ENCODE peak calls at places on chromosome 21, in nine cellular contexts. G, D, X, J, C, S, A, V and K are unnamed samples.

GRCh38 chr21:46110499-46111192 is 12.7 kb downstream of the COL6A2 start:
- DNase-seq in G (peak), D (no peak), X (peak), J (peak), C (peak), S (peak), A (peak), V (no peak), K (peak)

GRCh38 chr21:38291875-38292274 is 35.1 kb downstream of the KCNJ15 start:
- DNase-seq in G (no peak), D (no peak), X (no peak), J (no peak), C (no peak), S (no peak), A (no peak), V (no peak), K (no peak)

GRCh38 chr21:27817902-27818623 is 851.2 kb upstream of the ADAMTS5 start:
- DNase-seq in G (no peak), D (no peak), X (no peak), J (no peak), C (no peak), S (no peak), A (no peak), V (no peak), K (no peak)

GRCh38 chr21:44092201-44092600 is 15.0 kb upstream of the PWP2 start:
- DNase-seq in G (no peak), D (no peak), X (no peak), J (peak), C (no peak), S (no peak), A (peak), V (no peak), K (no peak)

GRCh38 chr21:45900034-45900868 is 81.3 kb upstream of the COL6A1 start:
- DNase-seq in G (no peak), D (no peak), X (no peak), J (no peak), C (no peak), S (no peak), A (peak), V (no peak), K (no peak)

GRCh38 chr21:36635991-36636390 is 62.9 kb upstream of the SIM2 start:
- DNase-seq in G (no peak), D (no peak), X (no peak), J (no peak), C (no peak), S (no peak), A (no peak), V (no peak), K (no peak)

GRCh38 chr21:46393451-46393940 is 65.2 kb upstream of the DIP2A start:
- DNase-seq in G (no peak), D (no peak), X (peak), J (no peak), C (no peak), S (no peak), A (no peak), V (no peak), K (no peak)

GRCh38 chr21:16840549-16840948 is 672.3 kb upstream of the CXADR start:
- DNase-seq in G (no peak), D (no peak), X (no peak), J (no peak), C (no peak), S (no peak), A (no peak), V (no peak), K (no peak)

GRCh38 chr21:14693997-14694396 is 147.9 kb upstream of the SAMSN1 start:
- DNase-seq in G (no peak), D (no peak), X (peak), J (no peak), C (no peak), S (no peak), A (no peak), V (no peak), K (no peak)

GRCh38 chr21:36539434-36540150 is 59.7 kb upstream of the CLDN14 start:
- DNase-seq in G (no peak), D (no peak), X (no peak), J (no peak), C (no peak), S (no peak), A (no peak), V (no peak), K (no peak)

GRCh38 chr21:44537930-44538911 is 1.8 kb downstream of the KRTAP10-1 start:
- DNase-seq in G (peak), D (no peak), X (no peak), J (peak), C (no peak), S (peak), A (no peak), V (no peak), K (no peak)

GRCh38 chr21:46171585-46171984 is 12.7 kb downstream of the SPATC1L start:
- DNase-seq in G (no peak), D (no peak), X (no peak), J (no peak), C (no peak), S (no peak), A (peak), V (no peak), K (no peak)

GRCh38 chr21:31444061-31444460 is 100.0 kb upstream of the TIAM1 start:
- DNase-seq in G (no peak), D (no peak), X (no peak), J (no peak), C (no peak), S (no peak), A (no peak), V (no peak), K (no peak)

GRCh38 chr21:14479387-14479786 is 66.7 kb downstream of the SAMSN1 start:
- DNase-seq in G (no peak), D (no peak), X (no peak), J (no peak), C (no peak), S (no peak), A (no peak), V (no peak), K (no peak)

GRCh38 chr21:45041351-45041805 is 33.0 kb upstream of the ADARB1 start:
- DNase-seq in G (peak), D (no peak), X (no peak), J (peak), C (no peak), S (peak), A (peak), V (no peak), K (no peak)

GRCh38 chr21:44695176-44695575 is 1.8 kb upstream of the KRTAP10-12 start:
- DNase-seq in G (no peak), D (no peak), X (no peak), J (no peak), C (no peak), S (no peak), A (no peak), V (no peak), K (no peak)

GRCh38 chr21:14064296-14064645 is 146.5 kb downstream of the LIPI start:
- DNase-seq in G (no peak), D (no peak), X (no peak), J (no peak), C (no peak), S (no peak), A (peak), V (no peak), K (no peak)

GRCh38 chr21:46503922-46504539 is 45.3 kb downstream of the DIP2A start:
- DNase-seq in G (no peak), D (no peak), X (no peak), J (no peak), C (no peak), S (no peak), A (no peak), V (no peak), K (peak)

GRCh38 chr21:28644762-28645161 is 347.9 kb downstream of the LTN1 start:
- DNase-seq in G (no peak), D (no peak), X (no peak), J (no peak), C (no peak), S (no peak), A (no peak), V (no peak), K (no peak)

GRCh38 chr21:43585924-43586411 is 73.3 kb downstream of the HSF2BP start:
- DNase-seq in G (no peak), D (peak), X (no peak), J (peak), C (no peak), S (no peak), A (no peak), V (no peak), K (no peak)

GRCh38 chr21:34796518-34797201 is 127.9 kb downstream of the CLIC6 start:
- DNase-seq in G (no peak), D (peak), X (no peak), J (no peak), C (no peak), S (no peak), A (no peak), V (no peak), K (no peak)
- TF ChIP-seq POLR2A in G (no peak), D (no peak), X (no peak), J (no peak), C (no peak), S (no peak), A (no peak), V (no peak), K (no peak)

GRCh38 chr21:22904385-22904784 is 1906.2 kb downstream of the NCAM2 start:
- DNase-seq in G (no peak), D (no peak), X (no peak), J (no peak), C (no peak), S (no peak), A (no peak), V (no peak), K (no peak)

GRCh38 chr21:22898061-22898460 is 1899.9 kb downstream of the NCAM2 start:
- DNase-seq in G (no peak), D (no peak), X (no peak), J (no peak), C (no peak), S (no peak), A (no peak), V (no peak), K (no peak)

DNA sequence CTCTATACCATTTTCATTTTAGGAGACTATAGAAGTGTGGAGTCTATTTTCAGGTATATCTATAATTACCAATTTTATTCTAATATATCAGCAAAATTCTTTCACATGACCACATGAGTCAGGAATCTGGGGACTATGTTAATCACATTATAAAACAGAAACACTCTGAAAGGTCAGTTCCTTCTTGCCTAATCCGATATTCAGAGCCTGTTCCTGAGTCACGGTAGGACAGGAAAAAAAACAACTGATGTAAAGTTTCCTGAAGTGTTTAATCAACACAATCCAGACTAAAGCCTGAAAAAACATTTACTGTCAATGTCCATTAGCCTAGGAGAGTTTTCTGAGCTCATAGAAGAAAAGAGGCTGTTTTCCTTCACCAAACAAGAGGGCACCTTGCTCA is 1902.3 kb downstream of the NCAM2 start:
- DNase-seq in G (no peak), D (no peak), X (no peak), J (no peak), C (no peak), S (no peak), A (no peak), V (no peak), K (no peak)
- TF ChIP-seq POLR2AphosphoS5 in G (no peak), D (no peak), X (no peak), J (no peak), C (no peak), S (no peak), A (no peak), V (no peak), K (no peak)

GRCh38 chr21:18161841-18162240 is 82.8 kb upstream of the CHODL start:
- DNase-seq in G (no peak), D (no peak), X (no peak), J (no peak), C (no peak), S (no peak), A (no peak), V (no peak), K (no peak)

GRCh38 chr21:18170221-18170620 is 74.4 kb upstream of the CHODL start:
- DNase-seq in G (no peak), D (no peak), X (no peak), J (no peak), C (no peak), S (no peak), A (no peak), V (no peak), K (no peak)

GRCh38 chr21:18168108-18168507 is 76.5 kb upstream of the CHODL start:
- DNase-seq in G (no peak), D (no peak), X (no peak), J (no peak), C (no peak), S (no peak), A (no peak), V (no peak), K (no peak)

GRCh38 chr21:18164483-18164882 is 80.2 kb upstream of the CHODL start:
- DNase-seq in G (no peak), D (no peak), X (no peak), J (no peak), C (no peak), S (no peak), A (no peak), V (no peak), K (no peak)

GRCh38 chr21:18164933-18165332 is 79.7 kb upstream of the CHODL start:
- DNase-seq in G (no peak), D (no peak), X (no peak), J (no peak), C (no peak), S (no peak), A (no peak), V (no peak), K (no peak)
- TF ChIP-seq POLR2A in G (no peak), D (no peak), X (no peak), J (no peak), C (no peak), S (no peak), A (no peak), V (no peak), K (no peak)

GRCh38 chr21:33645730-33646129 is 3.4 kb downstream of the ITSN1 start:
- DNase-seq in G (no peak), D (no peak), X (no peak), J (no peak), C (no peak), S (no peak), A (no peak), V (no peak), K (no peak)

GRCh38 chr21:33643658-33644311 is 1.5 kb downstream of the ITSN1 start:
- DNase-seq in G (no peak), D (no peak), X (no peak), J (no peak), C (no peak), S (no peak), A (no peak), V (no peak), K (no peak)

GRCh38 chr21:33642896-33643657 is 776 bp downstream of the ITSN1 start:
- DNase-seq in G (no peak), D (no peak), X (peak), J (peak), C (no peak), S (peak), A (peak), V (no peak), K (peak)

GRCh38 chr21:33642027-33642895 is at the start of gene ITSN1:
- DNase-seq in G (peak), D (peak), X (peak), J (peak), C (peak), S (peak), A (peak), V (peak), K (peak)

DNA sequence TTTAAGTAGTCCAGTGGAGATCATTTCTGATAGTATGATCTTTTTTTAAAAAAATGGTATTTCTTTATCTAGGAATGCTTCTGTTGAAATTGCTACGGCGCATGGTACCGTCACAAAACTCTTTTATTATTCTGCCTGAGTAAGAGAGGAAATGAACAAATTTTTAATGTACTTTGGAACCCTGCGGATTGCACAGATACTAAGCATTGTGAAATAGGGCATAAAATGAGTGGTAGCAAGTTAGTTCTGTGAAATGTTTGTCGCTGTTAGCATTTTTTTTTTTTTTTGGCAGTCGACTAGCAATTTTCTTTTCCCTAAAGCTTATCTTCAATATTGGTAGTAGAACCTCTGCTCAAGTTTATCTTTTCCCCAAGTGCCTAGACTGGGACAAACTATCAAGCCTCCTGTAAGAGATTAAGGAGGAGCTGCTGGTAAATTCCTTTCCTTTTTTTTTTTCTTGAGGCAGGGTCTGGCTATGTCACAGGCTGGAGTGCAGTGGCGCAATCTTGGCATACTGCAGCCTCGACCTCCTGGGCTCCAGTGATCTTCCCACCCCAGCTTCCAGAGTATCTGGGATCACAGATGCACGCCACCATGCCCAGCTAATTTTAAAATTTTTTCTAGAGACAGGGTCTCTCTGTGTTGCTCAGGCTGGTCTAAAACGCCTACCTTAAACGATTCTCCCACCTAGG is 2.2 kb downstream of the ITSN1 start:
- DNase-seq in G (no peak), D (no peak), X (no peak), J (no peak), C (no peak), S (no peak), A (peak), V (no peak), K (no peak)
- TF ChIP-seq POLR2AphosphoS5 in G (no peak), D (no peak), X (no peak), J (no peak), C (no peak), S (peak), A (no peak), V (no peak), K (no peak)

GRCh38 chr21:42151148-42152074 is 67.5 kb upstream of the ABCG1 start:
- DNase-seq in G (peak), D (no peak), X (no peak), J (no peak), C (no peak), S (no peak), A (peak), V (no peak), K (no peak)
- TF ChIP-seq POLR2A in G (no peak), D (no peak), X (no peak), J (no peak), C (no peak), S (no peak), A (no peak), V (no peak), K (no peak)

GRCh38 chr21:23899561-23899960 is 1707.7 kb downstream of the MRPL39 start:
- DNase-seq in G (no peak), D (no peak), X (no peak), J (no peak), C (no peak), S (no peak), A (no peak), V (no peak), K (no peak)
- TF ChIP-seq POLR2AphosphoS5 in G (no peak), D (no peak), X (no peak), J (no peak), C (no peak), S (no peak), A (no peak), V (no peak), K (no peak)

GRCh38 chr21:25836396-25836795 is 101.6 kb downstream of the GABPA start:
- DNase-seq in G (no peak), D (no peak), X (no peak), J (no peak), C (no peak), S (no peak), A (no peak), V (no peak), K (no peak)

GRCh38 chr21:25837545-25838263 is 102.9 kb downstream of the GABPA start:
- DNase-seq in G (no peak), D (no peak), X (no peak), J (no peak), C (no peak), S (no peak), A (no peak), V (no peak), K (no peak)

GRCh38 chr21:25834376-25834775 is 99.6 kb downstream of the GABPA start:
- DNase-seq in G (no peak), D (no peak), X (no peak), J (no peak), C (no peak), S (no peak), A (no peak), V (no peak), K (no peak)

GRCh38 chr21:25838809-25839208 is 104.0 kb downstream of the GABPA start:
- DNase-seq in G (no peak), D (no peak), X (no peak), J (no peak), C (no peak), S (no peak), A (no peak), V (no peak), K (no peak)

GRCh38 chr21:25835397-25835796 is 100.6 kb downstream of the GABPA start:
- DNase-seq in G (no peak), D (no peak), X (no peak), J (no peak), C (no peak), S (no peak), A (no peak), V (no peak), K (no peak)
- TF ChIP-seq POLR2A in G (no peak), D (no peak), X (no peak), J (no peak), C (no peak), S (no peak), A (no peak), V (no peak), K (no peak)

DNA sequence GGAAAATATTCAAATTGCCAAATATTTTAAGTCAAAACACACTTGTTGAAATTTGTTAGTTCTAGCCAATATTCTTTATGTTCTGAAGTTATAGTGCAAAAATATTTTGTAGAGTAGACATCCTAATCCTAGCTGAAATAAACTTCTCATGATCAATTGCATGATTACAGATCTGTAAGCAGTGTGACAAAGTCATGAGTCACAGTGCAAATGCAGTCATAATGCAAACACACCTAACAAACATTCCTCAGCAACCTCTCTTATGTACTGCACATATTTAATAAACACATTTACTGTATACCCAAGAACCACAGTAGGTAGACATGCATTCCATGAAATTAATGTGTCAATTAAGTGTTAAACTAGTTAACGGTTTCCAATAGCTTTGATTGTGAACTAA is 1857.4 kb downstream of the NCAM2 start:
- DNase-seq in G (no peak), D (no peak), X (no peak), J (no peak), C (no peak), S (no peak), A (no peak), V (no peak), K (no peak)
- TF ChIP-seq POLR2AphosphoS5 in G (no peak), D (no peak), X (no peak), J (no peak), C (no peak), S (no peak), A (no peak), V (no peak), K (no peak)

DNA sequence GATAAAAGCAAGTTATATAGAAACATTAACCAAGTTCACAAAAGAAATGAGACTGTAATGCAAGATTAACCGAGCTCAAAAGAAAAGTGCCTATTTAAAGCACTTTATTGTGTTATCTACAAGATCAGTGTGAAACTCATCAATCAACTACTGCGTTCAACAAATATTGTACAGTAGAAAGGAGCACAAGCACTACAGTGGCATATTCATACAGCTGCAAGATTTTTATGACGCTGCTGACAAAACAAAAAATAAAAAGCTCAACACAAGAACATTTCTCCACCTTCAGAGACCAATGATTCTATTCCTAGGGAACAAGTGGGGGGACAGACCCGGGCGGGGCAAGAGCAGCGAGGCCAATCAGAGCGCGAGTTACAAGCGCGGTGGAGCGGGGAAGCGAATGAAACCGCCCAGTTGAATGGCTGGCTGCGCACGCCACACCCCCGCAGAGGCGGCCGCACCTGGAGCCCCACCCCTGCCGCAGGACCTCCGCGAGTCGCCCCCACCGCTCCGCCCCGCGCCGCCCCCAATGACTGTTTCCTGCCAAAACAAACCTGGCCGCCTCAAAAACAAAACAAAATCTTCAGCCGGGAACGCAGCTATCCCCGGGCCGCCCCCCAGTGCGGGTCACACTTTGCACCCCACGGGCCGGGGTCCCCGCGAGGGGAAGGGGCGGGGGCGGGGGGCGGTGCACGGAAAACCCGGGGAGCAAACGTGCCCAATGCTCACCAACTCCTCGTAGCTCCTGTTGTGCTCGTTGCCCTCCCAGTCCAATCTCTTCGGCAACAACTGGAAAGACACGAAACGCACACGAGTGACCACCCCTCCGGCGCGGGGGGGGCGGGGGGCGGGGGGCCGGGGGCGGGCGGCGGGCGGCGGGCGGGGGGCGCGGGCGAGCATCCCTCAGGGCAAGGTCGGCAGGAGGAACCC is 1.1 kb downstream of the BRWD1 start:
- DNase-seq in G (peak), D (peak), X (peak), J (peak), C (peak), S (peak), A (peak), V (peak), K (peak)
- TF ChIP-seq POLR2A in G (no peak), D (no peak), X (no peak), J (no peak), C (no peak), S (peak), A (no peak), V (no peak), K (no peak)